ENCODE peak calls at places on chromosomes 4 and X, in eight cellular contexts. One of them, this sample, is unnamed.

GRCh38 chr4:83767017-83767541 is 231.2 kb downstream of the GPAT3 start:
- DNase-seq in bronchial epithelial cell: no peak
- DNase-seq in neural progenitor cell: no peak
- DNase-seq in NCI-H2107: no peak
- DNase-seq in hepatocyte: no peak
- DNase-seq in NCI-H510A treated with DMSO at 0.1 percent for 48 hours: no peak
- DNase-seq in stimulated activated CD8-positive, alpha-beta memory T cell treated with anti-CD3 and anti-CD28 coated beads, Interleukin-4, amount 100 ng/mL, for 4 hours: no peak
- DNase-seq in T-helper 1 cell: no peak
- DNase-seq in this sample: no peak

GRCh38 chr4:166435449-166435848 is 562.4 kb downstream of the TLL1 start:
- DNase-seq in T-helper 1 cell: no peak
- DNase-seq in NCI-H510A treated with DMSO at 0.1 percent for 48 hours: no peak
- DNase-seq in NCI-H2107: no peak
- DNase-seq in neural progenitor cell: no peak
- DNase-seq in stimulated activated CD8-positive, alpha-beta memory T cell treated with anti-CD3 and anti-CD28 coated beads, Interleukin-4, amount 100 ng/mL, for 4 hours: no peak
- DNase-seq in bronchial epithelial cell: peak; percentile 94
- DNase-seq in hepatocyte: no peak
- DNase-seq in this sample: no peak

GRCh38 chrX:7108995-7109634 is 38.4 kb upstream of the STS start:
- DNase-seq in stimulated activated CD8-positive, alpha-beta memory T cell treated with anti-CD3 and anti-CD28 coated beads, Interleukin-4, amount 100 ng/mL, for 4 hours: no peak
- DNase-seq in bronchial epithelial cell: no peak
- DNase-seq in NCI-H510A treated with DMSO at 0.1 percent for 48 hours: no peak
- DNase-seq in NCI-H2107: no peak
- DNase-seq in hepatocyte: no peak
- DNase-seq in neural progenitor cell: peak; percentile 64
- DNase-seq in T-helper 1 cell: no peak
- DNase-seq in this sample: no peak

GRCh38 chr4:19213388-19213787 is 1038.3 kb upstream of the SLIT2 start:
- DNase-seq in hepatocyte: no peak
- DNase-seq in stimulated activated CD8-positive, alpha-beta memory T cell treated with anti-CD3 and anti-CD28 coated beads, Interleukin-4, amount 100 ng/mL, for 4 hours: no peak
- DNase-seq in bronchial epithelial cell: no peak
- DNase-seq in NCI-H510A treated with DMSO at 0.1 percent for 48 hours: no peak
- DNase-seq in neural progenitor cell: peak; percentile 68
- DNase-seq in T-helper 1 cell: no peak
- DNase-seq in NCI-H2107: no peak
- DNase-seq in this sample: no peak

GRCh38 chr4:168694669-168695068 is 197.8 kb downstream of the PALLD start:
- DNase-seq in hepatocyte: peak; percentile 43
- DNase-seq in bronchial epithelial cell: peak; percentile 94
- DNase-seq in stimulated activated CD8-positive, alpha-beta memory T cell treated with anti-CD3 and anti-CD28 coated beads, Interleukin-4, amount 100 ng/mL, for 4 hours: no peak
- DNase-seq in NCI-H510A treated with DMSO at 0.1 percent for 48 hours: no peak
- DNase-seq in neural progenitor cell: no peak
- DNase-seq in NCI-H2107: no peak
- DNase-seq in T-helper 1 cell: no peak
- DNase-seq in this sample: no peak

GRCh38 chr4:85598936-85599335 is 124.0 kb downstream of the ARHGAP24 start:
- DNase-seq in bronchial epithelial cell: no peak
- DNase-seq in neural progenitor cell: peak; percentile 39
- DNase-seq in NCI-H510A treated with DMSO at 0.1 percent for 48 hours: peak; percentile 77
- DNase-seq in hepatocyte: no peak
- DNase-seq in T-helper 1 cell: no peak
- DNase-seq in NCI-H2107: no peak
- DNase-seq in stimulated activated CD8-positive, alpha-beta memory T cell treated with anti-CD3 and anti-CD28 coated beads, Interleukin-4, amount 100 ng/mL, for 4 hours: no peak
- DNase-seq in this sample: no peak

GRCh38 chr4:25619601-25620000 is 36.0 kb upstream of the SLC34A2 start:
- DNase-seq in hepatocyte: no peak
- DNase-seq in stimulated activated CD8-positive, alpha-beta memory T cell treated with anti-CD3 and anti-CD28 coated beads, Interleukin-4, amount 100 ng/mL, for 4 hours: no peak
- DNase-seq in neural progenitor cell: no peak
- DNase-seq in NCI-H510A treated with DMSO at 0.1 percent for 48 hours: no peak
- DNase-seq in T-helper 1 cell: no peak
- DNase-seq in bronchial epithelial cell: no peak
- DNase-seq in NCI-H2107: no peak
- DNase-seq in this sample: no peak

GRCh38 chrX:134646671-134647070 is 11.6 kb downstream of the PLAC1 start:
- DNase-seq in NCI-H510A treated with DMSO at 0.1 percent for 48 hours: no peak
- DNase-seq in neural progenitor cell: no peak
- DNase-seq in stimulated activated CD8-positive, alpha-beta memory T cell treated with anti-CD3 and anti-CD28 coated beads, Interleukin-4, amount 100 ng/mL, for 4 hours: no peak
- DNase-seq in T-helper 1 cell: no peak
- DNase-seq in NCI-H2107: no peak
- DNase-seq in hepatocyte: no peak
- DNase-seq in bronchial epithelial cell: peak; percentile 29
- DNase-seq in this sample: no peak

GRCh38 chr4:177558995-177559394 is 116.8 kb upstream of the AGA start:
- DNase-seq in bronchial epithelial cell: no peak
- DNase-seq in hepatocyte: no peak
- DNase-seq in stimulated activated CD8-positive, alpha-beta memory T cell treated with anti-CD3 and anti-CD28 coated beads, Interleukin-4, amount 100 ng/mL, for 4 hours: no peak
- DNase-seq in NCI-H2107: no peak
- DNase-seq in neural progenitor cell: peak; percentile 54
- DNase-seq in NCI-H510A treated with DMSO at 0.1 percent for 48 hours: no peak
- DNase-seq in T-helper 1 cell: no peak
- DNase-seq in this sample: no peak